ENCODE peak calls at places on chromosomes 3 and 15, in ten cellular contexts. M, X, L, F, P, U, W, I, D and R are unnamed samples.
A peak's percentile ranks its signal among the peaks of the same experiment; 100 is the strongest.

GRCh38 chr15:75809986-75810750 is 33.1 kb upstream of the UBE2Q2 start:
- DNase-seq in W (no peak), P (peak; percentile 57), X (no peak), L (peak; percentile 32), U (peak; percentile 33), M (no peak), D (no peak), F (no peak), I (peak; percentile 39), R (no peak)

GRCh38 chr3:111667621-111668239 is 72.6 kb upstream of the ZBED2 start:
- DNase-seq in P (no peak), D (peak; percentile 85), M (no peak), I (no peak), F (peak; percentile 19), L (peak; percentile 27), W (peak; percentile 36), X (no peak), U (peak; percentile 58), R (peak; percentile 21)

GRCh38 chr15:29765234-29765841 is 56.9 kb downstream of the TJP1 start:
- DNase-seq in M (no peak), P (no peak), I (no peak), L (no peak), W (no peak), U (no peak), D (no peak), F (no peak), X (no peak), R (no peak)

GRCh38 chr3:150877303-150877702 is 27.9 kb downstream of the MINDY4B start:
- DNase-seq in I (no peak), P (no peak), D (no peak), F (no peak), W (no peak), X (no peak), U (no peak), L (no peak), M (no peak), R (no peak)

GRCh38 chr3:106610362-106610997 is 741.7 kb upstream of the CBLB start:
- DNase-seq in W (no peak), X (no peak), L (no peak), F (no peak), M (no peak), D (no peak), I (no peak), P (peak; percentile 74), U (no peak), R (no peak)

GRCh38 chr15:76003364-76003763 is 8.9 kb downstream of the NRG4 start:
- DNase-seq in L (no peak), I (no peak), P (no peak), U (no peak), M (no peak), W (no peak), D (no peak), X (no peak), F (no peak), R (no peak)

GRCh38 chr3:187490366-187490765 is 122.2 kb downstream of the RTP4 start:
- DNase-seq in I (no peak), W (no peak), F (no peak), P (no peak), X (no peak), M (no peak), U (no peak), L (no peak), D (no peak), R (no peak)

GRCh38 chr15:65028921-65029735 is at the start of gene MTFMT:
- DNase-seq in I (peak; percentile 99), D (peak; percentile 80), M (no peak), F (peak; percentile 94), P (peak; percentile 71), X (peak; percentile 90), L (peak; percentile 85), W (peak; percentile 93), U (peak; percentile 97), R (peak; percentile 93)

GRCh38 chr15:44595656-44596510 is 58.9 kb downstream of the EIF3J start:
- DNase-seq in I (no peak), F (no peak), L (no peak), D (no peak), P (no peak), X (no peak), M (no peak), U (no peak), W (no peak), R (no peak)

GRCh38 chr3:114179575-114179974 is 723 bp upstream of the DRD3 start:
- DNase-seq in P (peak; percentile 43), L (no peak), D (no peak), W (no peak), U (no peak), F (no peak), I (peak; percentile 42), M (peak; percentile 2), X (no peak), R (no peak)
- H3K9me3 ChIP-seq in P (no peaks in the 10 kb centered on the region), L (peaks cover 3% of the 10 kb centered on the region), D (no peaks in the 10 kb centered on the region), W (peaks cover 4% of the 10 kb centered on the region), U (no peaks in the 10 kb centered on the region), F (peaks cover 10% of the 10 kb centered on the region), I (no peaks in the 10 kb centered on the region), M (no peaks in the 10 kb centered on the region), X (no peaks in the 10 kb centered on the region), R (no peaks in the 10 kb centered on the region)

GRCh38 chr15:79914728-79915127 is 17.9 kb upstream of the MTHFS start:
- DNase-seq in M (no peak), W (no peak), D (no peak), P (no peak), L (no peak), F (no peak), I (no peak), U (no peak), X (no peak), R (no peak)

GRCh38 chr15:79916424-79916823 is 19.6 kb upstream of the MTHFS start:
- DNase-seq in L (no peak), W (no peak), I (no peak), P (no peak), U (no peak), M (no peak), D (no peak), X (no peak), F (no peak), R (no peak)

GRCh38 chr15:79919749-79920511 is 23.1 kb upstream of the MTHFS start:
- DNase-seq in D (no peak), L (no peak), W (no peak), X (no peak), I (no peak), U (no peak), F (no peak), P (no peak), M (no peak), R (no peak)

GRCh38 chr15:79919090-79919748 is 22.4 kb upstream of the MTHFS start:
- DNase-seq in U (no peak), L (no peak), D (no peak), X (no peak), M (no peak), I (no peak), P (no peak), W (no peak), F (no peak), R (no peak)

DNA sequence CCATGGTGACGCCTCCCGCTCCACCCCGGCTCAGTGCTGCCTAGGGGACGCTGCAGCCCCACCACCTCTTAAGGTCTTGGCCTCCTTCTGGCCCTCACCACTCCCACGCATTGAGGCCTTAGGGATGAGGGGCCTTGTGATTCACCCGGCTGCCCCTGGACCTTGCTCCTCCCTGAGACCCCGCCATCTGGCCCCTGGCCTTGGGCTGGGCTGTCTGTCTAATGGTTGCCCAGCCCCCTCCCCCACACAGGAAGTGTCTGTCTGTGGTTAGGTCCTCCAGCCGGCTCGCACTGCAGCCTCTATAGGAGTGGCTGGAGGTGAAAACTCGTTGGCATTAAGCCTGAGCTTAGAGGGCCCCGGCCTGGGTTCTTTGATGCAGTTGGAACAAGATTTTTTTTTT is 21.5 kb upstream of the MTHFS start:
- DNase-seq in M (no peak), P (no peak), X (no peak), U (no peak), F (no peak), W (no peak), D (no peak), I (no peak), L (no peak), R (no peak)
- H3K9me3 ChIP-seq in M (peaks cover 49% of the 10 kb centered on the region), P (peaks cover 36% of the 10 kb centered on the region), X (peaks cover 56% of the 10 kb centered on the region), U (peaks cover 86% of the 10 kb centered on the region), F (peaks cover 89% of the 10 kb centered on the region), W (peaks cover 87% of the 10 kb centered on the region), D (peaks cover 41% of the 10 kb centered on the region), I (peaks cover 18% of the 10 kb centered on the region), L (peaks cover 42% of the 10 kb centered on the region), R (peaks cover 67% of the 10 kb centered on the region)

GRCh38 chr15:25065286-25065685 is 110.5 kb downstream of the SNRPN start:
- DNase-seq in M (no peak), X (no peak), F (no peak), W (no peak), D (no peak), L (no peak), I (no peak), P (no peak), U (no peak), R (no peak)
- H3K9me3 ChIP-seq in M (peaks cover 100% of the 10 kb centered on the region), X (peaks cover 100% of the 10 kb centered on the region), F (peaks cover 100% of the 10 kb centered on the region), W (peaks cover 100% of the 10 kb centered on the region), D (peaks cover 100% of the 10 kb centered on the region), L (peaks cover 98% of the 10 kb centered on the region), I (no peaks in the 10 kb centered on the region), P (peaks cover 82% of the 10 kb centered on the region), U (peaks cover 100% of the 10 kb centered on the region), R (peaks cover 98% of the 10 kb centered on the region)

GRCh38 chr15:56222302-56222701 is 21.4 kb downstream of the RFX7 start:
- DNase-seq in U (no peak), M (no peak), I (no peak), P (no peak), L (no peak), D (no peak), W (no peak), F (no peak), X (no peak), R (no peak)
- H3K9me3 ChIP-seq in U (peaks cover 9% of the 10 kb centered on the region), M (no peaks in the 10 kb centered on the region), I (peaks cover 12% of the 10 kb centered on the region), P (no peaks in the 10 kb centered on the region), L (peaks cover 8% of the 10 kb centered on the region), D (no peaks in the 10 kb centered on the region), W (peaks cover 22% of the 10 kb centered on the region), F (peaks cover 18% of the 10 kb centered on the region), X (peaks cover 4% of the 10 kb centered on the region), R (peaks cover 22% of the 10 kb centered on the region)